ENCODE peak calls at places on chromosomes 12 and 14, in five cellular contexts. One of them, this sample, is unnamed.
A peak's percentile ranks its signal among the peaks of the same experiment; 100 is the strongest.

GRCh38 chr12:115960868-115961802 is 316.4 kb downstream of the MED13L start:
- DNase-seq in Peyer's patch: no peak
- DNase-seq in brain microvascular endothelial cell: no peak
- DNase-seq in AG04450: no peak
- DNase-seq in caudate nucleus: no peak
- DNase-seq in this sample: no peak

GRCh38 chr12:26939192-26939832 is 1.0 kb downstream of the FGFR1OP2 start:
- DNase-seq in brain microvascular endothelial cell: no peak
- DNase-seq in Peyer's patch: no peak
- DNase-seq in caudate nucleus: no peak
- DNase-seq in AG04450: no peak
- DNase-seq in this sample: no peak

GRCh38 chr14:59484611-59485174 is 376 bp downstream of the JKAMP start:
- DNase-seq in brain microvascular endothelial cell: no peak
- DNase-seq in caudate nucleus: no peak
- DNase-seq in AG04450: no peak
- DNase-seq in Peyer's patch: no peak
- DNase-seq in this sample: no peak

GRCh38 chr14:96806836-96807235 is 9.7 kb downstream of the VRK1 start:
- DNase-seq in Peyer's patch: no peak
- DNase-seq in brain microvascular endothelial cell: no peak
- DNase-seq in AG04450: no peak
- DNase-seq in caudate nucleus: no peak
- DNase-seq in this sample: no peak

GRCh38 chr12:4270670-4271432 is 2.7 kb upstream of the CCND2 start:
- DNase-seq in brain microvascular endothelial cell: no peak
- DNase-seq in AG04450: no peak
- DNase-seq in Peyer's patch: peak; percentile 78
- DNase-seq in caudate nucleus: no peak
- DNase-seq in this sample: peak; percentile 43

GRCh38 chr12:104049278-104050257 is at the start of gene GLT8D2:
- DNase-seq in caudate nucleus: no peak
- DNase-seq in AG04450: peak; percentile 64
- DNase-seq in brain microvascular endothelial cell: peak; percentile 58
- DNase-seq in Peyer's patch: peak; percentile 56
- DNase-seq in this sample: no peak

GRCh38 chr12:57138526-57139272 is 8.7 kb downstream of the LRP1-AS start:
- DNase-seq in Peyer's patch: peak; percentile 87
- DNase-seq in AG04450: no peak
- DNase-seq in caudate nucleus: no peak
- DNase-seq in brain microvascular endothelial cell: no peak
- DNase-seq in this sample: no peak

GRCh38 chr14:58915646-58916045 is 272.8 kb upstream of the DAAM1 start:
- DNase-seq in brain microvascular endothelial cell: no peak
- DNase-seq in Peyer's patch: no peak
- DNase-seq in caudate nucleus: no peak
- DNase-seq in AG04450: no peak
- DNase-seq in this sample: no peak

GRCh38 chr12:58811346-58811745 is 109.0 kb downstream of the LRIG3 start:
- DNase-seq in brain microvascular endothelial cell: no peak
- DNase-seq in AG04450: no peak
- DNase-seq in Peyer's patch: no peak
- DNase-seq in caudate nucleus: no peak
- DNase-seq in this sample: no peak

GRCh38 chr12:95805864-95806669 is 15.5 kb upstream of the NTN4 start:
- DNase-seq in Peyer's patch: no peak
- DNase-seq in caudate nucleus: no peak
- DNase-seq in AG04450: peak; percentile 87
- DNase-seq in brain microvascular endothelial cell: peak; percentile 99
- DNase-seq in this sample: peak; percentile 28

GRCh38 chr12:95803817-95804216 is 13.3 kb upstream of the NTN4 start:
- DNase-seq in caudate nucleus: no peak
- DNase-seq in AG04450: no peak
- DNase-seq in Peyer's patch: no peak
- DNase-seq in brain microvascular endothelial cell: no peak
- DNase-seq in this sample: no peak

GRCh38 chr12:95808146-95808545 is 17.6 kb upstream of the NTN4 start:
- DNase-seq in brain microvascular endothelial cell: no peak
- DNase-seq in Peyer's patch: no peak
- DNase-seq in caudate nucleus: no peak
- DNase-seq in AG04450: no peak
- DNase-seq in this sample: no peak

GRCh38 chr12:95804296-95804695 is 13.7 kb upstream of the NTN4 start:
- DNase-seq in Peyer's patch: no peak
- DNase-seq in caudate nucleus: no peak
- DNase-seq in AG04450: no peak
- DNase-seq in brain microvascular endothelial cell: no peak
- DNase-seq in this sample: no peak

DNA sequence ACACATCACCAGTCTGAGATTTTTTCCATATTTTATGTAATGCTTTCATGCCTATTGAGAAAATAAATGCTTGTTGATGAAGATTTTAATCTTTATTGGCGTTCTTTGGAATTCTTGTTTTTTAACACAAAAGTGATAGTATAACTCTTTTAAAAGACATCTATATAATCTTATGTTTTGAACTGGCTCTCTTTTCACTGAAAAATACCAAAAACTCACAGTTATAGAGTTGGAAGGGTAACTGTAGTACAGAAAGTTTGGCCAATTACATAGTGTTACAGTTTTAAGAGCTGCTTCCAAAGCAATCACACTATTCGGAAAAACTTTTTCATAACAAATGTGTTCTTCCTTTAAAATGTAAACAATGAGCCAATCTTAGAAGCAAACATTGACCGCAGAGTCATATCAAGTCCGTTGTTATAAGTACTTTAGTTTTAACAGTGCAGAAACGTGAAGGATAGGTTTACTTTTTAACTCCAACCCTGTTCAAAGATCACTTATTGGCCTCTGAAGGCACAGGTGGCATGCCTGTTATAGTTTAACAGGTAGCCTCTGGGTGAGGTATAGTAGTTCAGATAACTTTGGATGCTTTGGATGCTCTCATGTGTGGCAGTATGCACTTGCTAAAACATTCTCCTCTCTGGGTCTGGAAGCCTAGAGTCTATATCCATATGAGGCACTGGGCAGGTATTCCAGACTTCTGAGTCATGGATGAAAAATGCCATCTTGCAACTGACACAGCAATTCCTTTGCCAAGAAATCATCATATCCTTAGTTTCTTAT is 12.1 kb upstream of the NTN4 start:
- DNase-seq in brain microvascular endothelial cell: peak; percentile 89
- DNase-seq in Peyer's patch: no peak
- DNase-seq in caudate nucleus: no peak
- DNase-seq in AG04450: peak; percentile 65
- DNase-seq in this sample: no peak
- H3K27ac ChIP-seq in brain microvascular endothelial cell: peak overlapping the region; percentile 99
- H3K27ac ChIP-seq in Peyer's patch: no peak overlapping the region
- H3K27ac ChIP-seq in caudate nucleus: no peak overlapping the region
- H3K27ac ChIP-seq in AG04450: peak overlapping the region; percentile 71
- H3K27ac ChIP-seq in this sample: no peak overlapping the region

DNA sequence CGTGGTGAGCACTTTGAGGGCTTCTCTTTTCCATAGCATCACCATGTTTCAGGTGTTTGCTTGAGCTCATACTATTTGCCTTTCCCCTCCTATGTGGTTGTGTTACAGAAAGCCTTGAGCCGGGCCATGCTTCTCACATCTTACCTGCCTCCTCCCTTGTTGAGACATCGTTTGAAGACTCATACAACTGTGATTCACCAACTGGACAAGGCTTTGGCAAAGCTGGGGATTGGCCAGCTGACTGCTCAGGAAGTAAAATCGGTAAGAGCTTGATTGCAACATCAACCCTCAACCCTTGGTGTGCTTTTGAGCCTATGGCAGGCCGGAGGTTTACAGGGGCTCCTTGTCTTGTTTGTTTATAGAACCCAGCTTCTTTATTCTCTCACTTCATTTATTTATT is 8.1 kb downstream of the LETMD1 start:
- DNase-seq in AG04450: no peak
- DNase-seq in caudate nucleus: no peak
- DNase-seq in Peyer's patch: no peak
- DNase-seq in brain microvascular endothelial cell: peak; percentile 15
- DNase-seq in this sample: no peak
- H3K27ac ChIP-seq in AG04450: no peak overlapping the region
- H3K27ac ChIP-seq in caudate nucleus: no peak overlapping the region
- H3K27ac ChIP-seq in Peyer's patch: no peak overlapping the region
- H3K27ac ChIP-seq in brain microvascular endothelial cell: no peak overlapping the region
- H3K27ac ChIP-seq in this sample: no peak overlapping the region

GRCh38 chr12:106304797-106305196 is 2.3 kb downstream of the TCP11L2 start:
- DNase-seq in caudate nucleus: no peak
- DNase-seq in Peyer's patch: no peak
- DNase-seq in AG04450: no peak
- DNase-seq in brain microvascular endothelial cell: no peak
- DNase-seq in this sample: no peak
- H3K27ac ChIP-seq in caudate nucleus: peak overlapping the region; percentile 69
- H3K27ac ChIP-seq in Peyer's patch: no peak overlapping the region
- H3K27ac ChIP-seq in AG04450: no peak overlapping the region
- H3K27ac ChIP-seq in brain microvascular endothelial cell: no peak overlapping the region
- H3K27ac ChIP-seq in this sample: peak overlapping the region; percentile 99

GRCh38 chr12:122982963-122983788 is 2.7 kb downstream of the ARL6IP4 start:
- DNase-seq in caudate nucleus: no peak
- DNase-seq in Peyer's patch: no peak
- DNase-seq in AG04450: no peak
- DNase-seq in brain microvascular endothelial cell: no peak
- DNase-seq in this sample: no peak
- H3K27ac ChIP-seq in caudate nucleus: peak overlapping the region; percentile 80
- H3K27ac ChIP-seq in Peyer's patch: peak overlapping the region; percentile 10
- H3K27ac ChIP-seq in AG04450: peak overlapping the region; percentile 11
- H3K27ac ChIP-seq in brain microvascular endothelial cell: no peak overlapping the region
- H3K27ac ChIP-seq in this sample: peak overlapping the region; percentile 37

DNA sequence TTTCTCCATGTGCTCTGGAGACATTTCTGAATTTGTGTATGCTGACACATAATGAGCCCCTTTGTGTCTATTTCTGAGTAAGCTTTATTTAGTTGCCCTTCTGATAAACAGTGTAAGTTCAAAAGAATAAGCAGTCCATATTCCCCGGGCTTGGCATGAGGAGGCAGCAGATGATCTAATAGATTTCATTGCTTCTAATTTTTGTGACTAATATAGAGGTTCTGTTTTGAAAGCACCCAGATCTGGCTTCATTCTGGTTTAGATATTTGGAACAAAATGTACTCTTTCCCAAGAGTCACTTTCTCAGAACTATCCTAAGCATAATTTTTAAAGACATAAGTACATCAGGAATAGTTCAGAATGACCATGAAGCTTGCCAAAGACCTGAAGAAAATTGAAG is 290.9 kb downstream of the BTG1 start:
- DNase-seq in Peyer's patch: no peak
- DNase-seq in AG04450: no peak
- DNase-seq in brain microvascular endothelial cell: peak; percentile 5
- DNase-seq in caudate nucleus: no peak
- DNase-seq in this sample: no peak
- H3K27ac ChIP-seq in Peyer's patch: no peak overlapping the region
- H3K27ac ChIP-seq in AG04450: no peak overlapping the region
- H3K27ac ChIP-seq in brain microvascular endothelial cell: no peak overlapping the region
- H3K27ac ChIP-seq in caudate nucleus: no peak overlapping the region
- H3K27ac ChIP-seq in this sample: no peak overlapping the region

DNA sequence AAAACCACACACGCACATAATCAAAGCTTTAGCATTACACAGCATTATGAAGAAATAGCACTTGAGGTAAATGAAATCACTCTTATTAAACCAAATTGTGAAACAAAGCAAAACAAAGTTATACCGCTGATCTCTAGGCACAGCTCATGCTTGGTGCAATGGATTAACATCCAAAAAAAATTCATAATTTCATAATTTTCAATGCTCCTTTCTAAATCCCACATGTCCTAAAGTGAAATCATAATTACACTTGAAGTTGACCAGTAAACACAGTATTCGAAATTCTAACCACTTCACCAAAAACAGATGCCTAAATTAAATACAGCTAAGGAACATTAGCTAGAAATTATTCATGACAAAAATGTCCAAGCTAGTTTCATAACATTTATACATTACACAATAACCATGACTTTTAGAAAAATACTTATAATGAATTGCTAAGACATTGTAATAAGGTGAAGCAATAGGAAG is 1.5 kb downstream of the MLH3 start:
- DNase-seq in AG04450: no peak
- DNase-seq in Peyer's patch: no peak
- DNase-seq in brain microvascular endothelial cell: no peak
- DNase-seq in caudate nucleus: no peak
- DNase-seq in this sample: no peak
- H3K27ac ChIP-seq in AG04450: no peak overlapping the region
- H3K27ac ChIP-seq in Peyer's patch: peak overlapping the region; percentile 48
- H3K27ac ChIP-seq in brain microvascular endothelial cell: no peak overlapping the region
- H3K27ac ChIP-seq in caudate nucleus: peak overlapping the region; percentile 87
- H3K27ac ChIP-seq in this sample: no peak overlapping the region

DNA sequence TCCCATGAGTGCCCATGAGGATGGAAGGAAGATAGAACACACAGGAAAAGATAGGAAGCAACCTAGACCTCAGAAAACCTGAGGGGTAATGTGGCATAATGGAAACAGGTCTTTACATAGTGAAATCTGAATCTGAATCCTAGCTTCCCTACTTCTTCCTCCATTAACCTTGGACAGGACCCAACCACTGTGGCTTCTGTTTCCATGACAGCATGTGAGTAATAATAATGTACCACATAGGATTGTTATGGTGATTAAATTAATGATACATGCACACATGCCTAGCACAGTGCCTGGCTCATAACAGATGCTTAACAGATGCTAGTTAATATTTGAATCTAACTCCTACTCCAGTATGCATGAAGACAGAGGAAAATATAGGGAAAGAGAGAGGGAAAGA is 11.2 kb downstream of the TTC9 start:
- DNase-seq in brain microvascular endothelial cell: no peak
- DNase-seq in caudate nucleus: no peak
- DNase-seq in Peyer's patch: no peak
- DNase-seq in AG04450: no peak
- DNase-seq in this sample: no peak
- H3K27ac ChIP-seq in brain microvascular endothelial cell: no peak overlapping the region
- H3K27ac ChIP-seq in caudate nucleus: no peak overlapping the region
- H3K27ac ChIP-seq in Peyer's patch: no peak overlapping the region
- H3K27ac ChIP-seq in AG04450: no peak overlapping the region
- H3K27ac ChIP-seq in this sample: peak overlapping the region; percentile 91

GRCh38 chr12:96194901-96195844 is 998 bp downstream of the ELK3 start:
- DNase-seq in Peyer's patch: peak; percentile 52
- DNase-seq in brain microvascular endothelial cell: peak; percentile 70
- DNase-seq in caudate nucleus: no peak
- DNase-seq in AG04450: peak; percentile 61
- DNase-seq in this sample: peak; percentile 75

GRCh38 chr12:96195845-96196451 is 1.8 kb downstream of the ELK3 start:
- DNase-seq in Peyer's patch: no peak
- DNase-seq in AG04450: no peak
- DNase-seq in caudate nucleus: no peak
- DNase-seq in brain microvascular endothelial cell: peak; percentile 64
- DNase-seq in this sample: peak; percentile 40

GRCh38 chr12:96192926-96193573 is 1.1 kb upstream of the ELK3 start:
- DNase-seq in Peyer's patch: no peak
- DNase-seq in caudate nucleus: no peak
- DNase-seq in brain microvascular endothelial cell: no peak
- DNase-seq in AG04450: no peak
- DNase-seq in this sample: no peak

GRCh38 chr12:96193725-96194571 is at the start of gene ELK3:
- DNase-seq in caudate nucleus: no peak
- DNase-seq in brain microvascular endothelial cell: peak; percentile 69
- DNase-seq in Peyer's patch: peak; percentile 71
- DNase-seq in AG04450: no peak
- DNase-seq in this sample: peak; percentile 52

DNA sequence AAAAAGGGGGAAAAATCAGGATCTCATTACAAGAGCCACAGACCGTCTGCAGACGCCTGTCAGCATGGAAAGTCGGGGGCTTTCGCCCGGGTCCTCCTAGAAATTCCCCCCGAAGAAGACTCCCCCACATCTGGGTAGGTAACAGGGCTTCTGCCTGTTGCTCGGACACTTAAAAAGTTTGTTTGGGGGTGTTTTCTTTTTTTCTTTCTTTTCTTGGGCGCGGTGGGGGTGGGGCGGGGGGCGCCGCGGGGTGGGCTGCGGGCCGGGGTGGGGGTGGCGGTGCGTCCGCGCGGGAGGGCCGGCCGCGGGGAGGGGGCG is 356 bp downstream of the ELK3 start:
- DNase-seq in Peyer's patch: no peak
- DNase-seq in AG04450: no peak
- DNase-seq in brain microvascular endothelial cell: no peak
- DNase-seq in caudate nucleus: no peak
- DNase-seq in this sample: no peak
- H3K27ac ChIP-seq in Peyer's patch: peak overlapping the region; percentile 93
- H3K27ac ChIP-seq in AG04450: peak overlapping the region; percentile 47
- H3K27ac ChIP-seq in brain microvascular endothelial cell: peak overlapping the region; percentile 76
- H3K27ac ChIP-seq in caudate nucleus: no peak overlapping the region
- H3K27ac ChIP-seq in this sample: peak overlapping the region; percentile 99

This sample was measured in effector memory CD4-positive, alpha-beta T cell.